ENCODE peak calls at places on chromosome 1, in seven cellular contexts. One of them, this sample, is unnamed.
A peak's percentile ranks its signal among the peaks of the same experiment; 100 is the strongest.

GRCh38 chr1:181137217-181137743 is 48.8 kb downstream of the IER5 start:
- DNase-seq in PC-9: no peak
- DNase-seq in GM23248: no peak
- DNase-seq in HCT116: no peak
- DNase-seq in DND-41: no peak
- DNase-seq in endothelial cell of umbilical vein: no peak
- DNase-seq in hepatocyte: no peak
- DNase-seq in this sample: no peak

GRCh38 chr1:233163696-233164095 is 131.8 kb downstream of the PCNX2 start:
- DNase-seq in PC-9: no peak
- DNase-seq in GM23248: no peak
- DNase-seq in HCT116: no peak
- DNase-seq in DND-41: no peak
- DNase-seq in endothelial cell of umbilical vein: no peak
- DNase-seq in hepatocyte: no peak
- DNase-seq in this sample: no peak

GRCh38 chr1:116958110-116958509 is 43.5 kb upstream of the CD101 start:
- DNase-seq in PC-9: no peak
- DNase-seq in GM23248: no peak
- DNase-seq in HCT116: no peak
- DNase-seq in DND-41: no peak
- DNase-seq in endothelial cell of umbilical vein: no peak
- DNase-seq in hepatocyte: no peak
- DNase-seq in this sample: no peak

GRCh38 chr1:56576880-56577858 is 2.2 kb downstream of the PLPP3 start:
- DNase-seq in PC-9: no peak
- DNase-seq in GM23248: peak; percentile 64
- DNase-seq in HCT116: peak; percentile 21
- DNase-seq in DND-41: peak; percentile 14
- DNase-seq in endothelial cell of umbilical vein: peak; percentile 74
- DNase-seq in hepatocyte: peak; percentile 64
- DNase-seq in this sample: peak; percentile 10

GRCh38 chr1:167904641-167905040 is 9.3 kb downstream of the ADCY10 start:
- DNase-seq in PC-9: no peak
- DNase-seq in GM23248: peak; percentile 75
- DNase-seq in HCT116: no peak
- DNase-seq in DND-41: no peak
- DNase-seq in endothelial cell of umbilical vein: peak; percentile 59
- DNase-seq in hepatocyte: no peak
- DNase-seq in this sample: peak; percentile 54

GRCh38 chr1:186440584-186440983 is 20.3 kb downstream of the PDC start:
- DNase-seq in PC-9: peak; percentile 77
- DNase-seq in GM23248: peak; percentile 5
- DNase-seq in HCT116: no peak
- DNase-seq in DND-41: no peak
- DNase-seq in endothelial cell of umbilical vein: peak; percentile 48
- DNase-seq in hepatocyte: no peak
- DNase-seq in this sample: no peak

GRCh38 chr1:190320952-190321351 is 156.7 kb downstream of the BRINP3 start:
- DNase-seq in PC-9: no peak
- DNase-seq in GM23248: no peak
- DNase-seq in HCT116: peak; percentile 28
- DNase-seq in DND-41: no peak
- DNase-seq in endothelial cell of umbilical vein: peak; percentile 29
- DNase-seq in hepatocyte: peak; percentile 18
- DNase-seq in this sample: peak; percentile 5

GRCh38 chr1:11000526-11000925 is 11.9 kb upstream of the TARDBP start:
- DNase-seq in PC-9: no peak
- DNase-seq in GM23248: no peak
- DNase-seq in HCT116: no peak
- DNase-seq in DND-41: no peak
- DNase-seq in endothelial cell of umbilical vein: no peak
- DNase-seq in hepatocyte: no peak
- DNase-seq in this sample: no peak

GRCh38 chr1:162145280-162145965 is 75.9 kb downstream of the NOS1AP start:
- DNase-seq in PC-9: peak; percentile 80
- DNase-seq in GM23248: no peak
- DNase-seq in HCT116: no peak
- DNase-seq in DND-41: no peak
- DNase-seq in endothelial cell of umbilical vein: no peak
- DNase-seq in hepatocyte: no peak
- DNase-seq in this sample: no peak

GRCh38 chr1:202568466-202569196 is 141.6 kb downstream of the SYT2 start:
- DNase-seq in PC-9: no peak
- DNase-seq in GM23248: peak; percentile 46
- DNase-seq in HCT116: no peak
- DNase-seq in DND-41: no peak
- DNase-seq in endothelial cell of umbilical vein: no peak
- DNase-seq in hepatocyte: peak; percentile 41
- DNase-seq in this sample: no peak

GRCh38 chr1:94422115-94422820 is 4.1 kb downstream of the ABCD3 start:
- DNase-seq in PC-9: no peak
- DNase-seq in GM23248: peak; percentile 32
- DNase-seq in HCT116: no peak
- DNase-seq in DND-41: no peak
- DNase-seq in endothelial cell of umbilical vein: no peak
- DNase-seq in hepatocyte: no peak
- DNase-seq in this sample: no peak

GRCh38 chr1:94417702-94417961 is 557 bp upstream of the ABCD3 start:
- DNase-seq in PC-9: no peak
- DNase-seq in GM23248: no peak
- DNase-seq in HCT116: no peak
- DNase-seq in DND-41: no peak
- DNase-seq in endothelial cell of umbilical vein: no peak
- DNase-seq in hepatocyte: no peak
- DNase-seq in this sample: no peak

GRCh38 chr1:94417962-94418663 is at the start of gene ABCD3:
- DNase-seq in PC-9: peak; percentile 94
- DNase-seq in GM23248: peak; percentile 100
- DNase-seq in HCT116: peak; percentile 83
- DNase-seq in DND-41: peak; percentile 98
- DNase-seq in endothelial cell of umbilical vein: peak; percentile 98
- DNase-seq in hepatocyte: peak; percentile 99
- DNase-seq in this sample: peak; percentile 97

GRCh38 chr1:94416901-94417701 is 1.1 kb upstream of the ABCD3 start:
- DNase-seq in PC-9: peak; percentile 83
- DNase-seq in GM23248: peak; percentile 85
- DNase-seq in HCT116: no peak
- DNase-seq in DND-41: no peak
- DNase-seq in endothelial cell of umbilical vein: peak; percentile 77
- DNase-seq in hepatocyte: peak; percentile 44
- DNase-seq in this sample: peak; percentile 21

GRCh38 chr1:94418664-94419655 is 771 bp downstream of the ABCD3 start:
- DNase-seq in PC-9: peak; percentile 67
- DNase-seq in GM23248: peak; percentile 80
- DNase-seq in HCT116: no peak
- DNase-seq in DND-41: no peak
- DNase-seq in endothelial cell of umbilical vein: peak; percentile 69
- DNase-seq in hepatocyte: peak; percentile 57
- DNase-seq in this sample: peak; percentile 32
- TF ChIP-seq EZH2 in PC-9: no peak
- TF ChIP-seq EZH2 in GM23248: no peak
- TF ChIP-seq EZH2 in HCT116: no peak
- TF ChIP-seq EZH2 in DND-41: no peak
- TF ChIP-seq EZH2 in endothelial cell of umbilical vein: peak; percentile 27
- TF ChIP-seq EZH2 in hepatocyte: no peak
- TF ChIP-seq EZH2 in this sample: no peak

GRCh38 chr1:35572296-35572695 is 818 bp upstream of the TFAP2E start:
- DNase-seq in PC-9: no peak
- DNase-seq in GM23248: no peak
- DNase-seq in HCT116: no peak
- DNase-seq in DND-41: no peak
- DNase-seq in endothelial cell of umbilical vein: no peak
- DNase-seq in hepatocyte: no peak
- DNase-seq in this sample: no peak

GRCh38 chr1:35574655-35575400 is 1.7 kb downstream of the TFAP2E start:
- DNase-seq in PC-9: no peak
- DNase-seq in GM23248: no peak
- DNase-seq in HCT116: no peak
- DNase-seq in DND-41: no peak
- DNase-seq in endothelial cell of umbilical vein: no peak
- DNase-seq in hepatocyte: no peak
- DNase-seq in this sample: no peak

GRCh38 chr1:35571263-35571662 is 1.9 kb upstream of the TFAP2E start:
- DNase-seq in PC-9: no peak
- DNase-seq in GM23248: no peak
- DNase-seq in HCT116: no peak
- DNase-seq in DND-41: no peak
- DNase-seq in endothelial cell of umbilical vein: no peak
- DNase-seq in hepatocyte: no peak
- DNase-seq in this sample: no peak

GRCh38 chr1:35573776-35574654 is 901 bp downstream of the TFAP2E start:
- DNase-seq in PC-9: no peak
- DNase-seq in GM23248: no peak
- DNase-seq in HCT116: no peak
- DNase-seq in DND-41: no peak
- DNase-seq in endothelial cell of umbilical vein: no peak
- DNase-seq in hepatocyte: no peak
- DNase-seq in this sample: no peak

DNA sequence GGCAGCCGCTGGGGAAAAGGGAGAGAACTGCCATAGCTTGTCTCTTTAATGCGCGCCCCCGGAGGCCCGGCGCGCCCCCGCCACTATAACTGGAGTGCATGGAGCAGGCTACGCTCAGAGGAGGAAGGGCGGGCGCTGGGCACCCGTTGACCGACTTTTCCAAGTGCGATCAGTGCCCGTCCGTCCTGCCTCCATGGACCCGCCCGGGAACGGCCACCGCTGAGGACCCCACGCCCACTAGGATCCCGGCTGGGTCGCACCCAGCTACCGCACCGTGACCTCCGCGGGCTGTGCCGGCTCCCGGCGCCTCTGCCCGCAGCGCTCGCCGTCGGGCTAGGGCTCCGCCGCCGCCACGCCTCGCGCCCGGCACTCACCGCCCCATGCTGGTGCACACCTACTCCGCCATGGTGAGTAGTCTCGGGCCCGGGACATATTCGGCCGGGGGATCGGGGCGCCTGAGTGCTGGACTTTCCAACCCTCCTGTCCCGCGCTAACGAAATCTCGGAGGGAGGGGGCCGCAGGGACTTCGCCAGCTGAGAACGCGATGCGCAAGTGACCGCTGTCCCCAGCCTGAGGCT is at the start of gene TFAP2E:
- DNase-seq in PC-9: no peak
- DNase-seq in GM23248: peak; percentile 72
- DNase-seq in HCT116: peak; percentile 38
- DNase-seq in DND-41: no peak
- DNase-seq in endothelial cell of umbilical vein: peak; percentile 36
- DNase-seq in hepatocyte: no peak
- DNase-seq in this sample: no peak
- TF ChIP-seq EZH2 in PC-9: no peak
- TF ChIP-seq EZH2 in GM23248: peak; percentile 48
- TF ChIP-seq EZH2 in HCT116: no peak
- TF ChIP-seq EZH2 in DND-41: no peak
- TF ChIP-seq EZH2 in endothelial cell of umbilical vein: no peak
- TF ChIP-seq EZH2 in hepatocyte: peak; percentile 89
- TF ChIP-seq EZH2 in this sample: no peak

DNA sequence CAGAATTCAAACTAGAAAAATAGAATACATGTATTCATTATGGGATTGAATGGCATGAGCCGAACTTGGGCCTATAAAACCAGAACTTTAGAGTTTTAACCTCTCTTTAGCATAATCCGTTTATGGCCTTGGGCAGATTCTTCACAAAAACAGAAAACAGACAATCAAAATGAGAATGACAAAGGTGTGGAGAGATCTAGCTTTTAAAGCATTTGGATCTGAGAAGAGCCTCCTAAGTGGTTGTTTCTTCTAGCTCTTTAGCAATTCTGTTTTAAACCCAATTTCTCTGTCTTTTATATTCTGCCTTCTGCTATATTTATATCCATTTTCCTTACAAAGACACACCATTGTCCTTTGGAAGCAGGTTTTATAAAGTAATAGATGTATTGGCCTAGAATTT is 160.2 kb downstream of the RPS6KC1 start:
- DNase-seq in PC-9: no peak
- DNase-seq in GM23248: no peak
- DNase-seq in HCT116: no peak
- DNase-seq in DND-41: no peak
- DNase-seq in endothelial cell of umbilical vein: no peak
- DNase-seq in hepatocyte: no peak
- DNase-seq in this sample: no peak
- TF ChIP-seq EZH2 in PC-9: no peak
- TF ChIP-seq EZH2 in GM23248: no peak
- TF ChIP-seq EZH2 in HCT116: no peak
- TF ChIP-seq EZH2 in DND-41: no peak
- TF ChIP-seq EZH2 in endothelial cell of umbilical vein: no peak
- TF ChIP-seq EZH2 in hepatocyte: no peak
- TF ChIP-seq EZH2 in this sample: no peak

GRCh38 chr1:231037585-231038517 is 2.2 kb downstream of the FAM89A start:
- DNase-seq in PC-9: no peak
- DNase-seq in GM23248: no peak
- DNase-seq in HCT116: no peak
- DNase-seq in DND-41: no peak
- DNase-seq in endothelial cell of umbilical vein: no peak
- DNase-seq in hepatocyte: peak; percentile 23
- DNase-seq in this sample: no peak

GRCh38 chr1:231041705-231042261 is 1.7 kb upstream of the FAM89A start:
- DNase-seq in PC-9: no peak
- DNase-seq in GM23248: no peak
- DNase-seq in HCT116: no peak
- DNase-seq in DND-41: no peak
- DNase-seq in endothelial cell of umbilical vein: no peak
- DNase-seq in hepatocyte: no peak
- DNase-seq in this sample: no peak

GRCh38 chr1:231040800-231041704 is 998 bp upstream of the FAM89A start:
- DNase-seq in PC-9: no peak
- DNase-seq in GM23248: peak; percentile 24
- DNase-seq in HCT116: no peak
- DNase-seq in DND-41: no peak
- DNase-seq in endothelial cell of umbilical vein: no peak
- DNase-seq in hepatocyte: peak; percentile 50
- DNase-seq in this sample: no peak

GRCh38 chr1:231040019-231040799 is at the start of gene FAM89A:
- DNase-seq in PC-9: no peak
- DNase-seq in GM23248: peak; percentile 68
- DNase-seq in HCT116: peak; percentile 4
- DNase-seq in DND-41: peak; percentile 57
- DNase-seq in endothelial cell of umbilical vein: no peak
- DNase-seq in hepatocyte: peak; percentile 88
- DNase-seq in this sample: peak; percentile 97

DNA sequence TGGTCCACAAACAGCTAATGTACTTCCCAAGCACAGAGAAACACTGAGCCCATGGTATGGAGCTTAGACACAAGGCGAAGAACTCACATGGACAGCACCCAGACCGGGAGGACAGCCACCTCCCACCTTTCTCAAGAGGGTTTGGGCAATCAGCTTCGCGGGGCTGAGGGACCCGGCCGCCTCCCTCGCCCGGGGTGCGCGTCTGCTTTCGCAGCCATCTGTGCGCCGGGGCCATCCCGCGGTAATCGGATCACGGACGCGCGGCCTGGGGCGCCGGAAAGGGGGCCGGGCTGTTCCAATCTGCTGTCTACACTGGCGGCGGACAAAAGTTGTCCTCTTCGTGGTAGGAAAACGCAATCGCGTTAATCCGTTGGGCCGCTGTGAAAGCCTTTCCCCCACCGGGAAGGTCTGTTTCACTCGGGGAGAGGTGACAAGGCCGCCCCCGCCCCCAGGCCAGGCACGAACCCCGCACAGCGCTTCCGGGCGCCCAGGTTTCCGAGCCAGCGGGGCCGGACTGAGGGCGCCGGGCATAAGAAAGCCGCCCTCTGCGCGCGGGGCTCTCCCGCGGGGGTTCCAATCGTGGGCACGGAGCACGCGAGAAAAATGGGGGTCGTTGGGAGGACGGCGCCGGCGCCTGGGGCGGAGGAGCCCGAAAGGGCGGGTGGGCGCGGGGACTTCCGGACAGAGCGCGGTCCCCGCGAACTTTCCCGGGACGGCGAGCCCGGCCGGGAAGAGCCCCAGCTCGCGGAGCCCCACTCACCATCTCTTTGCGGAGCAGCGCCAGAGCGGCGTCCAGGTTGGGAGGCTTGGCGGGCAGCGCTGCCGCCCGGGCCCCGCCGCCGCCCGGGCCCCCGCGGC is 664 bp downstream of the FAM89A start:
- DNase-seq in PC-9: no peak
- DNase-seq in GM23248: peak; percentile 75
- DNase-seq in HCT116: no peak
- DNase-seq in DND-41: peak; percentile 27
- DNase-seq in endothelial cell of umbilical vein: no peak
- DNase-seq in hepatocyte: peak; percentile 73
- DNase-seq in this sample: peak; percentile 73
- TF ChIP-seq EZH2 in PC-9: no peak
- TF ChIP-seq EZH2 in GM23248: peak; percentile 59
- TF ChIP-seq EZH2 in HCT116: no peak
- TF ChIP-seq EZH2 in DND-41: peak; percentile 49
- TF ChIP-seq EZH2 in endothelial cell of umbilical vein: peak; percentile 71
- TF ChIP-seq EZH2 in hepatocyte: no peak
- TF ChIP-seq EZH2 in this sample: no peak